ENCODE peak calls at places on chromosomes 12 and 14, in four cellular contexts. H is non-pigmented ciliary epithelial cell, W is mesendoderm, S is RPMI8226. Y is an unnamed sample.

GRCh38 chr14:101007004-101007614 is 103.6 kb upstream of the RTL1 start:
- DNase-seq in W (no peak), H (no peak), S (no peak), Y (no peak)

GRCh38 chr12:53336137-53336785 is at the start of gene SP7:
- DNase-seq in H (no peak), S (no peak), W (no peak), Y (peak; percentile 31)

GRCh38 chr12:92593734-92594402 is 108.9 kb upstream of the PLEKHG7 start:
- DNase-seq in S (peak; percentile 15), W (peak; percentile 32), H (peak; percentile 94), Y (no peak)

GRCh38 chr14:71123579-71124135 is 216.4 kb downstream of the PCNX1 start:
- DNase-seq in W (no peak), H (no peak), S (no peak), Y (no peak)

GRCh38 chr12:98894412-98895085 is 249.5 kb downstream of the APAF1 start:
- DNase-seq in W (peak; percentile 49), H (no peak), S (no peak), Y (peak; percentile 79)

GRCh38 chr14:75229923-75230792 is 48.5 kb upstream of the FOS start:
- DNase-seq in H (no peak), S (peak; percentile 64), W (peak; percentile 98), Y (peak; percentile 71)

GRCh38 chr12:25866586-25867378 is 91.7 kb upstream of the RASSF8 start:
- DNase-seq in W (no peak), H (no peak), S (no peak), Y (no peak)

GRCh38 chr12:116222358-116222757 is 55.1 kb downstream of the MED13L start:
- DNase-seq in S (peak; percentile 41), W (peak; percentile 39), H (peak; percentile 63), Y (peak; percentile 58)

GRCh38 chr12:82708056-82708455 is 21.4 kb downstream of the TMTC2 start:
- DNase-seq in H (no peak), S (no peak), W (no peak), Y (no peak)

GRCh38 chr12:68932123-68932700 is 759 bp downstream of the CPM start:
- DNase-seq in W (no peak), H (no peak), S (peak; percentile 9), Y (no peak)

GRCh38 chr12:94767971-94768370 is 117.6 kb upstream of the TMCC3 start:
- DNase-seq in W (no peak), H (no peak), S (no peak), Y (no peak)

GRCh38 chr12:106258935-106259334 is 11.1 kb upstream of the CKAP4 start:
- DNase-seq in H (no peak), W (no peak), S (no peak), Y (no peak)

GRCh38 chr14:91872011-91872476 is 4.7 kb upstream of the TC2N start:
- DNase-seq in H (no peak), S (no peak), W (no peak), Y (no peak)